ENCODE peak calls at places on chromosomes 7 and 10, in four cellular contexts. M, D, N and O are unnamed samples.

GRCh38 chr7:92137531-92137930 is 3.3 kb upstream of the CYP51A1 start:
- DNase-seq in M (no peak), D (no peak), N (no peak), O (no peak)

GRCh38 chr10:123150229-123150985 is 2.5 kb downstream of the HMX2 start:
- DNase-seq in M (no peak), D (no peak), N (no peak), O (no peak)

GRCh38 chr7:87398441-87398840 is 53.0 kb downstream of the CROT start:
- DNase-seq in M (peak), D (peak), N (no peak), O (no peak)

GRCh38 chr7:22142593-22142992 is 196.9 kb upstream of the CDCA7L start:
- DNase-seq in M (no peak), D (no peak), N (no peak), O (no peak)

GRCh38 chr10:118800920-118801319 is 46.1 kb upstream of the CACUL1 start:
- DNase-seq in M (peak), D (peak), N (no peak), O (peak)

GRCh38 chr10:59499460-59499859 is 137.1 kb upstream of the FAM13C start:
- DNase-seq in M (no peak), D (no peak), N (no peak), O (no peak)

GRCh38 chr7:120990468-120991118 is 2.1 kb downstream of the CPED1 start:
- DNase-seq in M (peak), D (no peak), N (no peak), O (no peak)

GRCh38 chr10:69217119-69217754 is 2.9 kb upstream of the HKDC1 start:
- DNase-seq in M (peak), D (peak), N (no peak), O (no peak)

GRCh38 chr10:70267161-70267933 is 16.5 kb downstream of the NPFFR1 start:
- DNase-seq in M (peak), D (peak), N (peak), O (no peak)

GRCh38 chr7:151736403-151736909 is 140.5 kb downstream of the PRKAG2 start:
- DNase-seq in M (peak), D (peak), N (peak), O (peak)

GRCh38 chr7:76330673-76331072 is 28.1 kb downstream of the YWHAG start:
- DNase-seq in M (no peak), D (no peak), N (no peak), O (no peak)

GRCh38 chr10:48507494-48507893 is 97.4 kb downstream of the ARHGAP22 start:
- DNase-seq in M (no peak), D (no peak), N (peak), O (no peak)

GRCh38 chr10:48506147-48506917 is 98.5 kb downstream of the ARHGAP22 start:
- DNase-seq in M (peak), D (peak), N (peak), O (no peak)

GRCh38 chr10:48504141-48504885 is 100.6 kb downstream of the ARHGAP22 start:
- DNase-seq in M (no peak), D (no peak), N (peak), O (no peak)

GRCh38 chr10:48503293-48503911 is 101.5 kb downstream of the ARHGAP22 start:
- DNase-seq in M (no peak), D (no peak), N (peak), O (no peak)

DNA sequence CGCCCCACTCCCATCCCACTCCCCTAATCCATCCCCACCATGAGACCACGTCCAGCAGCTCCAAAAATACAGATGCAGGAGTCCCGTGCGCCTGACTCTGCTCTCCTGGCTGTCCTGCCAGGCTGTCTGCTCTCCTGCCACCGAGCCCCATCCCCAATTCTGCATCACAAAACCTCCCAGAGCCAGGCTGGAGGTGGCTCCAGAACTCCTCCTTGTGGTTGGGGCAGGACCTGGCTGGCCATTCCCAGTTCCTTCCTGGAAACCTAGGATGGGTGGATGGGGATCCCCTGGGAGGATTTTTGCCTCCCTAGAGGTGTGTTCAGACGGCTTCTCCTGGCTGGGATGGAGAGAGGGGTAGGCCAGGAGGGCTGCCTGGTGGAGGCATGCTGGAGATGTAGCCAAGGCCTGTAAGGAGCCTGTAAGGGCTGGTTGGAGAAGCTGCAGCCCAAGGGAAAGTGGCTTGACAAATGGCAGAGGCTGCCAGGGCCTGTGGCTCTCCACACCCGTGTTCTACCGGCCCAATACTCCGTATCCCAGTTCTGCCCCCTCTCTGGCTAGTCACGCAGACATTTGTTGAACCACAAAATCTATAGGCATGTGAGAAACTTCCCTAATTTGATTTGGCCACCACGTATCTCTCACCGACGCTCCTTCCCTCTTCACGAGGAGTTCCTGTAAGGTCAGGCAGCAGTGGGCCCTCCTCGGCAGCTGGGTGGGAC is 99.3 kb downstream of the ARHGAP22 start:
- DNase-seq in M (no peak), D (no peak), N (peak), O (no peak)
- TF ChIP-seq CTCF in M (peak), D (peak), N (no peak), O (no peak)

DNA sequence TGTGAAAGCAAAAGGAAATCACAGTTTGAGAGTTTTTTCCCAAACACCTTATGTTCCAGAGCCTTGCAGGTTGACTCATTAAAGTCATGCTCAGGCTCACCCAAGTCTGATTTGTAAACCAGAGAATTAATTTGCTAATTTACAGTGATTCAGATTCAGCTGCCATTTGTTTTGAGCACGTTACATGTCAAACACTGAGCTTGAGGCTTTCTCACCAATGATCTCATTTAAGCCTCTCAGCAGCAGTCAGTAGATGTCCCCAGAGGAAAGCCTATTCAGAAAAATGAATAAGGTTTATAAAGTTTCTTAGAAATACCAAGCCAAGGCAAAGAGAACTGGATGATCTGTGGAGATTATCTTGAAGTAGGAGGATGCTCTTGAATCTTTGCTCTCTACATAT is 420.4 kb downstream of the HTR7 start:
- DNase-seq in M (peak), D (peak), N (no peak), O (no peak)
- TF ChIP-seq CTCF in M (no peak), D (peak), N (no peak), O (no peak)

GRCh38 chr7:93622036-93622714 is 47.7 kb upstream of the CALCR start:
- DNase-seq in M (peak), D (peak), N (no peak), O (no peak)
- TF ChIP-seq CTCF in M (peak), D (peak), N (no peak), O (no peak)

DNA sequence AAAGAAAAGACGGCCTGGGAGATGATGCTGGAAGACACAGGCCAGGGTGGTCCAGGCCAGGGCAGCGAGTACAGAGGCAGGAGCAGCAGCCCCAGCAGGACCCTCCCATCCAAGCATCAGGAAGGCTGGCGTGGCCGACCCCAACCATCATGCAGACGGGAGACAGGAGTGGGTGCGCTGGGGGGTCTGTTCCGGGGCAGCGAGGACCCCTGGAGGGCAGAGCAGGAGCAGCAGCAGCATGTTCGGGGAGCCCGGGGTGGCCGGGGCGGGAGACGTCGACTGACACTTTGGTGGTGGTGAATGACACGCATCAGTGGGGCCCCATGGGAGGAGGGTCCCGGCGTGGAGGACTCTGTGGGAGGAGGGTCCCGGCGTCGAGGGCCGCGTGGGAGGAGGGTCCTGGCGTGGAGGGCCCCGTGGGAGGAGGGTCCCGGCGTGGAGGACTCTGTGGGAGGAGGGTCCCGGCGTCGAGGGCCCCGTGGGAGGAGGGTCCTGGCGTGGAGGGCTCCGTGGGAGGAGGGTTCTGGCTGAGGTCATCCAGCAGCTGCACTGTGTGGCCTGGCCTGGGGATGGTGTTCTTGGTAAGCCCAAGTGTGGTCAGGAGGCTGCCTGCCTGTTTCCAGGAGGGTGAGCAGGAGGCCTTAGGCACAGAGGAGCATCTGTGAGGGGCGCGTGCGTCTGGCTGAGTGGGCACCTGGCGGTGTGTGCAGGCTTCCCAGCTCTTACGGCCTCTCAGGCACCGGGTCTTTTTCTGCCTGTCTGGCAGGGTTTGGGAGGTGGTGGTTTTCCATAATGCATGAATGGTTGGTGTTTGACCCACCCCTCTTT is 38.9 kb downstream of the FAM20C start:
- DNase-seq in M (no peak), D (no peak), N (no peak), O (no peak)
- TF ChIP-seq CTCF in M (peak), D (peak), N (no peak), O (no peak)